ENCODE peak calls at places on chromosome 7, in four cellular contexts. V is caudate nucleus, Z is uterus, T is aorta. Q is an unnamed sample.

GRCh38 chr7:15829689-15830088 is 143.2 kb upstream of the MEOX2 start:
- DNase-seq in V (no peak), Z (peak), T (no peak), Q (no peak)

GRCh38 chr7:43639858-43640491 is 57.1 kb downstream of the STK17A start:
- DNase-seq in V (no peak), Z (peak), T (no peak), Q (no peak)

GRCh38 chr7:122989041-122989440 is 6.5 kb downstream of the TAS2R16 start:
- DNase-seq in V (no peak), Z (no peak), T (no peak), Q (no peak)

GRCh38 chr7:7201583-7202374 is 19.4 kb downstream of the C1GALT1 start:
- DNase-seq in V (no peak), Z (no peak), T (no peak), Q (no peak)

GRCh38 chr7:116290740-116291139 is 80.4 kb downstream of the TES start:
- DNase-seq in V (no peak), Z (no peak), T (no peak), Q (no peak)

GRCh38 chr7:112205348-112206237 is 606 bp downstream of the DOCK4 start:
- DNase-seq in V (peak), Z (peak), T (peak), Q (peak)

GRCh38 chr7:3916146-3916545 is 615.1 kb downstream of the SDK1 start:
- DNase-seq in V (no peak), Z (no peak), T (no peak), Q (no peak)

GRCh38 chr7:151601521-151602305 is 82.0 kb upstream of the RHEB start:
- DNase-seq in V (no peak), Z (no peak), T (no peak), Q (no peak)

GRCh38 chr7:77321300-77321699 is 94.8 kb downstream of the GSAP start:
- DNase-seq in V (no peak), Z (no peak), T (no peak), Q (no peak)

GRCh38 chr7:77316219-77316978 is 99.8 kb downstream of the GSAP start:
- DNase-seq in V (no peak), Z (no peak), T (no peak), Q (no peak)

GRCh38 chr7:77315102-77315501 is 101.0 kb downstream of the GSAP start:
- DNase-seq in V (no peak), Z (no peak), T (no peak), Q (no peak)

GRCh38 chr7:77318019-77318418 is 98.1 kb downstream of the GSAP start:
- DNase-seq in V (no peak), Z (no peak), T (no peak), Q (no peak)

DNA sequence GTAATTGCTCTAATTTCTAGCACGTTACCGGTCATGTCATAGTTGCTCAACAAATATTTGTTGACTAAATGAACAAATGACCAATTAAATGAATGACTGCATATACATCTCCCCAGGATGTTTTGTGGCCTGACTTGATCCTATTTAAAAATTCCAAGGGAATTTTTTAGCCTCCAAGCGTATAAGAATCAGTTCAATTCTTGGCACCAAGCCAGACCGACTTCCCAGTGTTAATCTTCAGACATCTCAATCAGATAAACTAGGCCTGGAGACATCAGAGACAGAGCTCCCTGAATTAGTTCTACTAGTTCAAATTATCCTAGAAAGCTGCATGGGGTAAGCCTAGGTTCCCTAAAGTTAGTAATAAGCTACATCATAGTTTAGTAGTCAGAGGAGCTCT is 96.0 kb downstream of the GSAP start:
- DNase-seq in V (no peak), Z (no peak), T (no peak), Q (no peak)
- H3K27ac ChIP-seq in V (peak), Z (no peak), T (no peak), Q (no peak)

GRCh38 chr7:98303906-98304305 is 22.4 kb downstream of the BRI3 start:
- DNase-seq in V (no peak), Z (no peak), T (no peak), Q (no peak)

GRCh38 chr7:98300595-98301372 is 19.3 kb downstream of the BRI3 start:
- DNase-seq in V (no peak), Z (no peak), T (no peak), Q (no peak)

GRCh38 chr7:98297619-98298286 is 16.3 kb downstream of the BRI3 start:
- DNase-seq in V (no peak), Z (no peak), T (no peak), Q (no peak)

GRCh38 chr7:98303176-98303865 is 21.8 kb downstream of the BRI3 start:
- DNase-seq in V (no peak), Z (no peak), T (no peak), Q (no peak)

GRCh38 chr7:98301693-98302470 is 20.4 kb downstream of the BRI3 start:
- DNase-seq in V (no peak), Z (no peak), T (no peak), Q (no peak)
- H3K27ac ChIP-seq in V (no peak), Z (no peak), T (no peak), Q (no peak)

GRCh38 chr7:77979219-77979618 is 180.6 kb downstream of the PHTF2 start:
- DNase-seq in V (no peak), Z (no peak), T (no peak), Q (no peak)

GRCh38 chr7:77980087-77980713 is 181.6 kb downstream of the PHTF2 start:
- DNase-seq in V (no peak), Z (no peak), T (no peak), Q (no peak)

GRCh38 chr7:77975672-77976480 is 177.3 kb downstream of the PHTF2 start:
- DNase-seq in V (no peak), Z (no peak), T (no peak), Q (no peak)
- H3K27ac ChIP-seq in V (no peak), Z (no peak), T (no peak), Q (no peak)

DNA sequence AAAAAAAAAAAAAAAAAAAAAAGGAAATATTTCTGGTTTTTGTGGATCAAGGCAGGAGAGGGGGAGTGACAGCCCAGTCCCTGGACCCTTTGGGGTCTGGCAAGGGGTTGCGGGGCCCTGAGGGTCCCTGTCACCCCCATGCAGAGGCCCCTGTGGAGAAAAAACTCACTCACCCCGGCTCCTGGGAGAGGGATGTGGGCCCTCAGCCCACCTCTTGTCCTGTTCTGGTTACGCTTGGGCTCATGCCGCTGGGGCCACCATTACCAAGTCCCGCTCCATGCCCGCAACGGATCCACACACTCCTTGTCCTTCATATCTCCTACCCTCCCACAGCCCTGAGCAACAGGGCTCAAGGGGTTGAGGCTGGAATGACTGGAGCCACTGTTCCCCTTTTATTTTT is 1.0 kb upstream of the TMEM184A start:
- DNase-seq in V (no peak), Z (no peak), T (no peak), Q (no peak)
- H3K27ac ChIP-seq in V (no peak), Z (no peak), T (no peak), Q (no peak)

DNA sequence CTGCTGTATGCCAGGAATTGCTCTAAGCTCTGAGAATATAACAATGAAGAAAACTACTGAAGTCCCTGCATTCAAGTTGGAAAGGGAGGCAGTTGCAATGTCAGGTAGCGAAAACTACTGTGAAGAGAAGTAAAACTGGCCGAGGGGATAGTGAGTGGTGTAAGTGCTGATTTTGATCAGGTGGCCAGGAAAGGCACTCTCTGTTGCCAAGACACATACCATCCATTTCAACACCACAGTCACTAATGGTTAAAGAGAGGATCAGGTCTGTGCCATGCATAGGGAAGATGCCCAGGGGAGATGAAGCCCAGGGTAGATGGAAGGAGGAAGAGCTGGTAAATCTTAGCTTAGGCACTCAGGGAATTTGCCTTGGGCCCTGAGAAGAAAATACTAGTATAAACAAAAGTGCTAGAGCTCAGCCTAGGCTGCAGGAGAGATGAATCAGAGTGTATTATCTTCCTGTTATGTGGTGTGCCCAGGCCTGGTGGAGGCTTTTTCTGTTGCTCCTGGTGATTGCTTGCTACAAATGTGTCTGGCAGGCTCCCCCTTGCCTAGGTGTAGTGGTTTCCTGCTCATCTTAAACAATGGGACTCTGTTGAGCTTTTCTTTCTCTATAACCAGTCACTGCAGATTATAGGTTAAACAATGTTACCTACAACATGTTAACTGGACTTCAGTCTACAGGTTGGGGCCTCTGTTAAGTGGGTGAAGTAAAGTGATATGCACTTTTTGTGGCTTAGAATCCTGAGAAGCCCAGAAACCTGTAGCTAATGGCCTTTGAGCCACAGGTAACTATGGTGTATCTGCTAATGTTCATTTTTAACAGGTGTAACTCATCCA is 125.5 kb downstream of the LRRC4 start:
- DNase-seq in V (no peak), Z (no peak), T (no peak), Q (no peak)
- H3K27ac ChIP-seq in V (no peak), Z (no peak), T (no peak), Q (no peak)

GRCh38 chr7:131238260-131238940 is 89.3 kb upstream of the MKLN1 start:
- DNase-seq in V (no peak), Z (no peak), T (no peak), Q (no peak)

GRCh38 chr7:131233193-131233592 is 94.5 kb upstream of the MKLN1 start:
- DNase-seq in V (no peak), Z (no peak), T (no peak), Q (no peak)

GRCh38 chr7:131234719-131235488 is 92.8 kb upstream of the MKLN1 start:
- DNase-seq in V (no peak), Z (no peak), T (no peak), Q (no peak)

GRCh38 chr7:131236318-131236672 is 91.4 kb upstream of the MKLN1 start:
- DNase-seq in V (no peak), Z (no peak), T (no peak), Q (no peak)

GRCh38 chr7:131235489-131236317 is 92.0 kb upstream of the MKLN1 start:
- DNase-seq in V (no peak), Z (peak), T (no peak), Q (no peak)
- H3K27ac ChIP-seq in V (peak), Z (peak), T (no peak), Q (peak)

DNA sequence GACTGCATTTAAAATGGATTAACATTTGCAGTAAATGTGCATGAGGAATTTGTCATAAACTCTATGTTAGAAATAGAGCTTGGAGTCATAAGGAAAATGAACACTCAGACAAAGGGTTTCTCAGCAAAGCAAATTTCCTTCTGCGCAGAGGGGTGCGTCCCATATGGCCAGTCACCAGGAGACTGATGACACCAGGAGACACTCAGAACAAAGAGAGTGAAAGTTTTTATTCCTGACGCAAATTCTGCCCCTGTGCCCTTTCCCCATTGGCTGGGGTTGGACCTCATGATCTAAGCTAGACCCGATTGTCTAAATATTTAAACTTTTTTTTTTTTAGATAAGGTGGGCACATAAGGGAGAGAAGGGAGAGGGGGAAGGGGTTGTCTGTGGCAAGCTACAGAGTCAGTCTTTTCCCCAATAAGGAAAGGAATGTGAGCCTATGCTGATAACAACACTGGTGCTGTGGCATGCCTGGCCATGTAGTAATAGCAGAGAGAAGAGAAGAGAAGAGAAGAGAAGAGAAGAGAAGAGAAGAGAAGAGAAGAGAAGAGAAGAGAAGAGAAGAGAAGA is 202.0 kb downstream of the POM121L12 start:
- DNase-seq in V (no peak), Z (no peak), T (no peak), Q (no peak)
- H3K27ac ChIP-seq in V (no peak), Z (no peak), T (no peak), Q (no peak)

DNA sequence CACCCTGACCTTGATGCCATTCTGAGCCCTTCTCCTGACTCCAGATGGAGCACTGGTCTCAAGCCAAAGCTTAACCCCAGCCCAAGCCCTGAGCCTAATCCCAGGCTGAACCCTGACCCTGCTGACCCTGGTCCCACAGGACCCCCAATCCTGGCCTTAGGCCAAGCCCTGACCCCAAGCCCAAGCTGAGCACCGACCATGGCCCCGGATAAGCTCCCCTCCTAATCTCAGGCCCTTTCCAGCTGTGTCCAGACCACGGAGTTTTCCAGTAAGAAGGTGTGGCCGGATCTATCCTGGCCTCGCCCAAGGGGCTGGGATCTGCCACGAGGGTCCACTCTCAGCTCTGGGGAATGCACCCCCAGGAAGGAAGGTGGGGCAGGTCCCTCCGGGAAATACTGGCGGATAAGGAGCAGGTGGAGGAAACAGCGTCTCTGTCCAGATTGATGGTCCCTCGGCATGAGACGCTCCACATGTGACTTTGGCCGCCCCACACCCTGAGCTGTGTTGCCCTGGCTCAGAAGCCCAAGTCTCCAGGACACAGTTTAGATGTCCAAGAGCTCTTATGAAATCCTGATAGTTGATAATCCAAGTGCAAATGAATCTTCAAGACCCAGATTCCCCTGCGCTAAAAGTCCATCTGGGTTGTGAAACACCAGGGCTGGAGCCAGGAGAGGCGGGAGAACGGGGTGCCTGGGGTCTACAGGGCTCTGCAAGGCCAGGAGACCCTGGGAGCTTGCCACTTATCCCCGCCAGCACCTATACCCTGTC is 10.4 kb downstream of the ELN start:
- DNase-seq in V (no peak), Z (peak), T (no peak), Q (no peak)
- H3K27ac ChIP-seq in V (no peak), Z (peak), T (peak), Q (peak)

GRCh38 chr7:126728967-126729366 is 523.8 kb downstream of the GRM8 start:
- DNase-seq in V (no peak), Z (no peak), T (no peak), Q (no peak)

GRCh38 chr7:126723966-126724544 is 528.7 kb downstream of the GRM8 start:
- DNase-seq in V (no peak), Z (no peak), T (no peak), Q (no peak)

DNA sequence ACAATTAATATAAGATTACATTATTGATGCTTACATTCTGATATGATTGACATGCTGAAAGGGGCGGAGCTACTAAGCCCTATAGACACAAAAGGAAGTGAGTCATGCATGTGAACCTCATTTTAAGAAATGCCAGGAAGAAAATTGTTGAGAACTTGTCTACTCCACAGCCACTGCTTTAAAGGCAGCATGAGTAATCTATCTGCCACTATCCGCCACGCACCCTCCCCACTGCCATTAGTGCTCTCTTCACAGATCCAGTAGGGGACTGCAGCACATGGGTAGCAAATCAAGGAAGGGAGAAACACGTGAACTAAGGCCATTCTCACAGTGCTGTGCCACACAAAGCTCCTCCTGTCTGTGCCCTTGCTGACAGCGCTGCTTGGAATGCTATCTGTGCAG is 524.8 kb downstream of the GRM8 start:
- DNase-seq in V (no peak), Z (no peak), T (no peak), Q (no peak)
- H3K27ac ChIP-seq in V (no peak), Z (no peak), T (no peak), Q (no peak)